ENCODE peak calls at places on chromosome X, in seven cellular contexts. One of them, this sample, is unnamed.

GRCh38 chrX:133921764-133922389 is 63.5 kb downstream of the GPC3 start:
- DNase-seq in stimulated activated CD8-positive, alpha-beta memory T cell treated with anti-CD3 and anti-CD28 coated beads, Interleukin-15, amount 100 ng/mL, for 4 hours: no peak
- DNase-seq in activated CD4-positive, CD25-positive, alpha-beta regulatory T cell: no peak
- DNase-seq in psoas muscle: peak
- DNase-seq in lower leg skin: no peak
- DNase-seq in epithelial cell of esophagus: peak
- DNase-seq in A549: peak
- DNase-seq in this sample: no peak

GRCh38 chrX:96791559-96791958 is 92.1 kb upstream of the RPA4 start:
- DNase-seq in epithelial cell of esophagus: peak
- DNase-seq in lower leg skin: no peak
- DNase-seq in stimulated activated CD8-positive, alpha-beta memory T cell treated with anti-CD3 and anti-CD28 coated beads, Interleukin-15, amount 100 ng/mL, for 4 hours: no peak
- DNase-seq in psoas muscle: no peak
- DNase-seq in activated CD4-positive, CD25-positive, alpha-beta regulatory T cell: no peak
- DNase-seq in A549: no peak
- DNase-seq in this sample: no peak

GRCh38 chrX:112211459-112211858 is 128.9 kb upstream of the TRPC5 start:
- DNase-seq in activated CD4-positive, CD25-positive, alpha-beta regulatory T cell: no peak
- DNase-seq in lower leg skin: no peak
- DNase-seq in epithelial cell of esophagus: peak
- DNase-seq in A549: no peak
- DNase-seq in psoas muscle: no peak
- DNase-seq in stimulated activated CD8-positive, alpha-beta memory T cell treated with anti-CD3 and anti-CD28 coated beads, Interleukin-15, amount 100 ng/mL, for 4 hours: no peak
- DNase-seq in this sample: no peak

GRCh38 chrX:20060961-20061868 is 55.5 kb downstream of the MAP7D2 start:
- DNase-seq in epithelial cell of esophagus: no peak
- DNase-seq in lower leg skin: peak
- DNase-seq in stimulated activated CD8-positive, alpha-beta memory T cell treated with anti-CD3 and anti-CD28 coated beads, Interleukin-15, amount 100 ng/mL, for 4 hours: no peak
- DNase-seq in activated CD4-positive, CD25-positive, alpha-beta regulatory T cell: no peak
- DNase-seq in psoas muscle: no peak
- DNase-seq in A549: no peak
- DNase-seq in this sample: no peak

GRCh38 chrX:153342762-153343558 is 9.0 kb downstream of the ZNF275 start:
- DNase-seq in activated CD4-positive, CD25-positive, alpha-beta regulatory T cell: no peak
- DNase-seq in lower leg skin: no peak
- DNase-seq in stimulated activated CD8-positive, alpha-beta memory T cell treated with anti-CD3 and anti-CD28 coated beads, Interleukin-15, amount 100 ng/mL, for 4 hours: no peak
- DNase-seq in psoas muscle: no peak
- DNase-seq in A549: no peak
- DNase-seq in epithelial cell of esophagus: no peak
- DNase-seq in this sample: no peak

GRCh38 chrX:49212861-49213260 is 12.9 kb upstream of the SYP start:
- DNase-seq in stimulated activated CD8-positive, alpha-beta memory T cell treated with anti-CD3 and anti-CD28 coated beads, Interleukin-15, amount 100 ng/mL, for 4 hours: no peak
- DNase-seq in A549: no peak
- DNase-seq in lower leg skin: no peak
- DNase-seq in epithelial cell of esophagus: no peak
- DNase-seq in activated CD4-positive, CD25-positive, alpha-beta regulatory T cell: no peak
- DNase-seq in psoas muscle: no peak
- DNase-seq in this sample: no peak

GRCh38 chrX:1391707-1392375 is at the start of gene SLC25A6:
- DNase-seq in stimulated activated CD8-positive, alpha-beta memory T cell treated with anti-CD3 and anti-CD28 coated beads, Interleukin-15, amount 100 ng/mL, for 4 hours: peak
- DNase-seq in lower leg skin: peak
- DNase-seq in A549: peak
- DNase-seq in epithelial cell of esophagus: peak
- DNase-seq in activated CD4-positive, CD25-positive, alpha-beta regulatory T cell: no peak
- DNase-seq in psoas muscle: peak
- DNase-seq in this sample: peak

GRCh38 chrX:95885074-95885473 is 799.6 kb upstream of the DIAPH2 start:
- DNase-seq in stimulated activated CD8-positive, alpha-beta memory T cell treated with anti-CD3 and anti-CD28 coated beads, Interleukin-15, amount 100 ng/mL, for 4 hours: no peak
- DNase-seq in activated CD4-positive, CD25-positive, alpha-beta regulatory T cell: no peak
- DNase-seq in psoas muscle: no peak
- DNase-seq in A549: no peak
- DNase-seq in lower leg skin: no peak
- DNase-seq in epithelial cell of esophagus: peak
- DNase-seq in this sample: peak

GRCh38 chrX:110657073-110657472 is 138.5 kb downstream of the CHRDL1 start:
- DNase-seq in stimulated activated CD8-positive, alpha-beta memory T cell treated with anti-CD3 and anti-CD28 coated beads, Interleukin-15, amount 100 ng/mL, for 4 hours: no peak
- DNase-seq in activated CD4-positive, CD25-positive, alpha-beta regulatory T cell: no peak
- DNase-seq in epithelial cell of esophagus: no peak
- DNase-seq in A549: no peak
- DNase-seq in lower leg skin: no peak
- DNase-seq in psoas muscle: no peak
- DNase-seq in this sample: no peak

GRCh38 chrX:18884916-18885315 is 99.0 kb downstream of the PHKA2 start:
- DNase-seq in stimulated activated CD8-positive, alpha-beta memory T cell treated with anti-CD3 and anti-CD28 coated beads, Interleukin-15, amount 100 ng/mL, for 4 hours: no peak
- DNase-seq in A549: no peak
- DNase-seq in epithelial cell of esophagus: no peak
- DNase-seq in activated CD4-positive, CD25-positive, alpha-beta regulatory T cell: no peak
- DNase-seq in lower leg skin: no peak
- DNase-seq in psoas muscle: no peak
- DNase-seq in this sample: no peak

GRCh38 chrX:153153516-153153915 is 25.6 kb upstream of the MAGEA1 start:
- DNase-seq in lower leg skin: no peak
- DNase-seq in stimulated activated CD8-positive, alpha-beta memory T cell treated with anti-CD3 and anti-CD28 coated beads, Interleukin-15, amount 100 ng/mL, for 4 hours: no peak
- DNase-seq in activated CD4-positive, CD25-positive, alpha-beta regulatory T cell: no peak
- DNase-seq in epithelial cell of esophagus: peak
- DNase-seq in psoas muscle: no peak
- DNase-seq in A549: no peak
- DNase-seq in this sample: no peak

GRCh38 chrX:29852767-29853166 is 362.6 kb upstream of the MAGEB2 start:
- DNase-seq in activated CD4-positive, CD25-positive, alpha-beta regulatory T cell: no peak
- DNase-seq in epithelial cell of esophagus: no peak
- DNase-seq in lower leg skin: no peak
- DNase-seq in stimulated activated CD8-positive, alpha-beta memory T cell treated with anti-CD3 and anti-CD28 coated beads, Interleukin-15, amount 100 ng/mL, for 4 hours: no peak
- DNase-seq in psoas muscle: no peak
- DNase-seq in A549: no peak
- DNase-seq in this sample: no peak

GRCh38 chrX:72394518-72395163 is 88.9 kb upstream of the CITED1 start:
- DNase-seq in activated CD4-positive, CD25-positive, alpha-beta regulatory T cell: no peak
- DNase-seq in A549: no peak
- DNase-seq in stimulated activated CD8-positive, alpha-beta memory T cell treated with anti-CD3 and anti-CD28 coated beads, Interleukin-15, amount 100 ng/mL, for 4 hours: no peak
- DNase-seq in lower leg skin: no peak
- DNase-seq in psoas muscle: peak
- DNase-seq in epithelial cell of esophagus: no peak
- DNase-seq in this sample: no peak

GRCh38 chrX:50941638-50942037 is 31.1 kb downstream of the BMP15 start:
- DNase-seq in activated CD4-positive, CD25-positive, alpha-beta regulatory T cell: no peak
- DNase-seq in psoas muscle: no peak
- DNase-seq in stimulated activated CD8-positive, alpha-beta memory T cell treated with anti-CD3 and anti-CD28 coated beads, Interleukin-15, amount 100 ng/mL, for 4 hours: no peak
- DNase-seq in epithelial cell of esophagus: peak
- DNase-seq in lower leg skin: no peak
- DNase-seq in A549: no peak
- DNase-seq in this sample: no peak

GRCh38 chrX:2609431-2610238 is 81.5 kb upstream of the CD99 start:
- DNase-seq in psoas muscle: no peak
- DNase-seq in lower leg skin: peak
- DNase-seq in A549: peak
- DNase-seq in activated CD4-positive, CD25-positive, alpha-beta regulatory T cell: no peak
- DNase-seq in epithelial cell of esophagus: peak
- DNase-seq in stimulated activated CD8-positive, alpha-beta memory T cell treated with anti-CD3 and anti-CD28 coated beads, Interleukin-15, amount 100 ng/mL, for 4 hours: no peak
- DNase-seq in this sample: no peak

GRCh38 chrX:124406294-124407013 is 60.1 kb downstream of the SH2D1A start:
- DNase-seq in A549: peak
- DNase-seq in activated CD4-positive, CD25-positive, alpha-beta regulatory T cell: peak
- DNase-seq in lower leg skin: no peak
- DNase-seq in stimulated activated CD8-positive, alpha-beta memory T cell treated with anti-CD3 and anti-CD28 coated beads, Interleukin-15, amount 100 ng/mL, for 4 hours: peak
- DNase-seq in epithelial cell of esophagus: peak
- DNase-seq in psoas muscle: no peak
- DNase-seq in this sample: no peak

GRCh38 chrX:48956728-48957414 is 536 bp downstream of the OTUD5 start:
- DNase-seq in epithelial cell of esophagus: peak
- DNase-seq in psoas muscle: peak
- DNase-seq in A549: no peak
- DNase-seq in stimulated activated CD8-positive, alpha-beta memory T cell treated with anti-CD3 and anti-CD28 coated beads, Interleukin-15, amount 100 ng/mL, for 4 hours: peak
- DNase-seq in activated CD4-positive, CD25-positive, alpha-beta regulatory T cell: no peak
- DNase-seq in lower leg skin: no peak
- DNase-seq in this sample: peak

GRCh38 chrX:54808109-54808604 is 612 bp downstream of the MAGED2 start:
- DNase-seq in epithelial cell of esophagus: peak
- DNase-seq in lower leg skin: peak
- DNase-seq in A549: peak
- DNase-seq in psoas muscle: peak
- DNase-seq in stimulated activated CD8-positive, alpha-beta memory T cell treated with anti-CD3 and anti-CD28 coated beads, Interleukin-15, amount 100 ng/mL, for 4 hours: peak
- DNase-seq in activated CD4-positive, CD25-positive, alpha-beta regulatory T cell: peak
- DNase-seq in this sample: peak

GRCh38 chrX:46912098-46912672 is at the start of gene JADE3:
- DNase-seq in psoas muscle: peak
- DNase-seq in stimulated activated CD8-positive, alpha-beta memory T cell treated with anti-CD3 and anti-CD28 coated beads, Interleukin-15, amount 100 ng/mL, for 4 hours: no peak
- DNase-seq in epithelial cell of esophagus: peak
- DNase-seq in lower leg skin: peak
- DNase-seq in activated CD4-positive, CD25-positive, alpha-beta regulatory T cell: no peak
- DNase-seq in A549: peak
- DNase-seq in this sample: peak

GRCh38 chrX:32673193-32673592 is 538.2 kb downstream of the DMD start:
- DNase-seq in lower leg skin: no peak
- DNase-seq in epithelial cell of esophagus: peak
- DNase-seq in activated CD4-positive, CD25-positive, alpha-beta regulatory T cell: no peak
- DNase-seq in psoas muscle: no peak
- DNase-seq in stimulated activated CD8-positive, alpha-beta memory T cell treated with anti-CD3 and anti-CD28 coated beads, Interleukin-15, amount 100 ng/mL, for 4 hours: no peak
- DNase-seq in A549: no peak
- DNase-seq in this sample: no peak

GRCh38 chrX:19334945-19335626 is 8.6 kb upstream of the PDHA1 start:
- DNase-seq in activated CD4-positive, CD25-positive, alpha-beta regulatory T cell: no peak
- DNase-seq in stimulated activated CD8-positive, alpha-beta memory T cell treated with anti-CD3 and anti-CD28 coated beads, Interleukin-15, amount 100 ng/mL, for 4 hours: no peak
- DNase-seq in A549: peak
- DNase-seq in epithelial cell of esophagus: no peak
- DNase-seq in psoas muscle: no peak
- DNase-seq in lower leg skin: no peak
- DNase-seq in this sample: no peak

GRCh38 chrX:120457766-120458180 is 11.3 kb downstream of the LAMP2 start:
- DNase-seq in epithelial cell of esophagus: peak
- DNase-seq in A549: no peak
- DNase-seq in activated CD4-positive, CD25-positive, alpha-beta regulatory T cell: no peak
- DNase-seq in stimulated activated CD8-positive, alpha-beta memory T cell treated with anti-CD3 and anti-CD28 coated beads, Interleukin-15, amount 100 ng/mL, for 4 hours: no peak
- DNase-seq in lower leg skin: no peak
- DNase-seq in psoas muscle: no peak
- DNase-seq in this sample: no peak

GRCh38 chrX:10516781-10517322 is 103.5 kb downstream of the MID1 start:
- DNase-seq in epithelial cell of esophagus: no peak
- DNase-seq in activated CD4-positive, CD25-positive, alpha-beta regulatory T cell: no peak
- DNase-seq in lower leg skin: no peak
- DNase-seq in stimulated activated CD8-positive, alpha-beta memory T cell treated with anti-CD3 and anti-CD28 coated beads, Interleukin-15, amount 100 ng/mL, for 4 hours: no peak
- DNase-seq in A549: no peak
- DNase-seq in psoas muscle: no peak
- DNase-seq in this sample: no peak

GRCh38 chrX:39508300-39508692 is 589.5 kb downstream of the BCOR start:
- DNase-seq in activated CD4-positive, CD25-positive, alpha-beta regulatory T cell: no peak
- DNase-seq in A549: no peak
- DNase-seq in lower leg skin: no peak
- DNase-seq in psoas muscle: no peak
- DNase-seq in epithelial cell of esophagus: no peak
- DNase-seq in stimulated activated CD8-positive, alpha-beta memory T cell treated with anti-CD3 and anti-CD28 coated beads, Interleukin-15, amount 100 ng/mL, for 4 hours: no peak
- DNase-seq in this sample: no peak

GRCh38 chrX:38804481-38805293 is 3.4 kb downstream of the MID1IP1 start:
- DNase-seq in epithelial cell of esophagus: peak
- DNase-seq in lower leg skin: peak
- DNase-seq in psoas muscle: peak
- DNase-seq in A549: peak
- DNase-seq in stimulated activated CD8-positive, alpha-beta memory T cell treated with anti-CD3 and anti-CD28 coated beads, Interleukin-15, amount 100 ng/mL, for 4 hours: no peak
- DNase-seq in activated CD4-positive, CD25-positive, alpha-beta regulatory T cell: no peak
- DNase-seq in this sample: peak

GRCh38 chrX:154761977-154762528 is 611 bp upstream of the DKC1 start:
- DNase-seq in psoas muscle: no peak
- DNase-seq in stimulated activated CD8-positive, alpha-beta memory T cell treated with anti-CD3 and anti-CD28 coated beads, Interleukin-15, amount 100 ng/mL, for 4 hours: no peak
- DNase-seq in A549: no peak
- DNase-seq in activated CD4-positive, CD25-positive, alpha-beta regulatory T cell: no peak
- DNase-seq in epithelial cell of esophagus: no peak
- DNase-seq in lower leg skin: no peak
- DNase-seq in this sample: no peak

GRCh38 chrX:53422915-53423268 is 219 bp downstream of the RIBC1 start:
- DNase-seq in lower leg skin: no peak
- DNase-seq in A549: no peak
- DNase-seq in stimulated activated CD8-positive, alpha-beta memory T cell treated with anti-CD3 and anti-CD28 coated beads, Interleukin-15, amount 100 ng/mL, for 4 hours: no peak
- DNase-seq in activated CD4-positive, CD25-positive, alpha-beta regulatory T cell: no peak
- DNase-seq in epithelial cell of esophagus: no peak
- DNase-seq in psoas muscle: no peak
- DNase-seq in this sample: no peak

GRCh38 chrX:19739683-19740082 is 147.7 kb downstream of the SH3KBP1 start:
- DNase-seq in stimulated activated CD8-positive, alpha-beta memory T cell treated with anti-CD3 and anti-CD28 coated beads, Interleukin-15, amount 100 ng/mL, for 4 hours: no peak
- DNase-seq in activated CD4-positive, CD25-positive, alpha-beta regulatory T cell: no peak
- DNase-seq in epithelial cell of esophagus: peak
- DNase-seq in A549: peak
- DNase-seq in lower leg skin: no peak
- DNase-seq in psoas muscle: peak
- DNase-seq in this sample: peak

GRCh38 chrX:103236296-103236695 is 18.7 kb downstream of the TCEAL8 start:
- DNase-seq in epithelial cell of esophagus: no peak
- DNase-seq in activated CD4-positive, CD25-positive, alpha-beta regulatory T cell: no peak
- DNase-seq in psoas muscle: no peak
- DNase-seq in A549: no peak
- DNase-seq in stimulated activated CD8-positive, alpha-beta memory T cell treated with anti-CD3 and anti-CD28 coated beads, Interleukin-15, amount 100 ng/mL, for 4 hours: no peak
- DNase-seq in lower leg skin: no peak
- DNase-seq in this sample: no peak

GRCh38 chrX:12779534-12779933 is 11.7 kb upstream of the PRPS2 start:
- DNase-seq in stimulated activated CD8-positive, alpha-beta memory T cell treated with anti-CD3 and anti-CD28 coated beads, Interleukin-15, amount 100 ng/mL, for 4 hours: no peak
- DNase-seq in activated CD4-positive, CD25-positive, alpha-beta regulatory T cell: no peak
- DNase-seq in lower leg skin: no peak
- DNase-seq in epithelial cell of esophagus: no peak
- DNase-seq in A549: peak
- DNase-seq in psoas muscle: no peak
- DNase-seq in this sample: no peak

GRCh38 chrX:71017396-71017939 is 50.7 kb downstream of the SNX12 start:
- DNase-seq in epithelial cell of esophagus: peak
- DNase-seq in A549: no peak
- DNase-seq in psoas muscle: no peak
- DNase-seq in lower leg skin: no peak
- DNase-seq in stimulated activated CD8-positive, alpha-beta memory T cell treated with anti-CD3 and anti-CD28 coated beads, Interleukin-15, amount 100 ng/mL, for 4 hours: no peak
- DNase-seq in activated CD4-positive, CD25-positive, alpha-beta regulatory T cell: no peak
- DNase-seq in this sample: no peak

GRCh38 chrX:69025802-69026301 is 139.4 kb downstream of the PJA1 start:
- DNase-seq in epithelial cell of esophagus: peak
- DNase-seq in A549: no peak
- DNase-seq in activated CD4-positive, CD25-positive, alpha-beta regulatory T cell: no peak
- DNase-seq in stimulated activated CD8-positive, alpha-beta memory T cell treated with anti-CD3 and anti-CD28 coated beads, Interleukin-15, amount 100 ng/mL, for 4 hours: no peak
- DNase-seq in psoas muscle: no peak
- DNase-seq in lower leg skin: no peak
- DNase-seq in this sample: no peak

GRCh38 chrX:154724999-154725756 is 25.7 kb downstream of the GAB3 start:
- DNase-seq in psoas muscle: no peak
- DNase-seq in lower leg skin: no peak
- DNase-seq in stimulated activated CD8-positive, alpha-beta memory T cell treated with anti-CD3 and anti-CD28 coated beads, Interleukin-15, amount 100 ng/mL, for 4 hours: no peak
- DNase-seq in epithelial cell of esophagus: no peak
- DNase-seq in activated CD4-positive, CD25-positive, alpha-beta regulatory T cell: no peak
- DNase-seq in A549: no peak
- DNase-seq in this sample: no peak

GRCh38 chrX:100980608-100981497 is 11.3 kb downstream of the ARL13A start:
- DNase-seq in epithelial cell of esophagus: peak
- DNase-seq in psoas muscle: peak
- DNase-seq in lower leg skin: no peak
- DNase-seq in stimulated activated CD8-positive, alpha-beta memory T cell treated with anti-CD3 and anti-CD28 coated beads, Interleukin-15, amount 100 ng/mL, for 4 hours: no peak
- DNase-seq in A549: peak
- DNase-seq in activated CD4-positive, CD25-positive, alpha-beta regulatory T cell: no peak
- DNase-seq in this sample: peak